ENCODE peak calls at places on chromosomes 5 and 9, in eight cellular contexts. O, X, J, K, P, N, Q and G are unnamed samples. For H3K4me1, the result is how much of the 10 kb centered on the place peaks cover.

GRCh38 chr5:87829214-87829551 is 416.5 kb upstream of the CCNH start:
- DNase-seq in K (peak), X (peak), J (no peak), N (no peak), Q (peak), P (peak), O (no peak), G (no peak)

GRCh38 chr5:180209137-180209581 is at the start of gene RASGEF1C:
- DNase-seq in J (peak), K (peak), N (peak), O (no peak), P (no peak), X (peak), Q (no peak), G (peak)

GRCh38 chr5:65141487-65141886 is 340.2 kb downstream of the ADAMTS6 start:
- DNase-seq in Q (no peak), P (no peak), X (no peak), J (no peak), N (no peak), K (no peak), O (no peak), G (no peak)

GRCh38 chr5:179115845-179116524 is 55.8 kb downstream of the ZNF354C start:
- DNase-seq in N (no peak), P (no peak), J (no peak), O (no peak), Q (peak), X (no peak), K (no peak), G (no peak)

GRCh38 chr9:127079741-127080140 is 42.7 kb downstream of the ANGPTL2 start:
- DNase-seq in K (no peak), N (no peak), P (no peak), O (no peak), X (no peak), Q (no peak), J (no peak), G (no peak)

GRCh38 chr9:75390951-75391350 is 302.6 kb downstream of the OSTF1 start:
- DNase-seq in J (no peak), K (no peak), N (no peak), P (no peak), Q (no peak), O (no peak), X (no peak), G (no peak)

GRCh38 chr5:1110930-1111726 is 735 bp downstream of the SLC12A7 start:
- DNase-seq in N (no peak), K (peak), Q (no peak), P (no peak), O (no peak), J (peak), X (peak), G (no peak)

GRCh38 chr5:14039063-14039462 is 94.6 kb upstream of the DNAH5 start:
- DNase-seq in O (no peak), Q (no peak), J (no peak), K (no peak), N (peak), P (no peak), X (no peak), G (no peak)

GRCh38 chr5:79284852-79285251 is 48.9 kb downstream of the JMY start:
- DNase-seq in P (no peak), Q (no peak), J (no peak), O (no peak), K (no peak), X (no peak), N (peak), G (no peak)

GRCh38 chr5:177023247-177023703 is 779 bp downstream of the ZNF346 start:
- DNase-seq in O (no peak), X (no peak), J (peak), K (no peak), Q (no peak), N (peak), P (no peak), G (no peak)

GRCh38 chr5:10266839-10267238 is 16.8 kb downstream of the CCT5 start:
- DNase-seq in X (no peak), N (no peak), K (no peak), O (no peak), Q (no peak), J (peak), P (no peak), G (no peak)

GRCh38 chr9:128124873-128125574 is 2.5 kb downstream of the PTGES2 start:
- DNase-seq in N (peak), K (peak), O (no peak), J (no peak), P (no peak), Q (no peak), X (peak), G (peak)

GRCh38 chr9:6897831-6898230 is 140.1 kb downstream of the KDM4C start:
- DNase-seq in O (no peak), K (no peak), J (no peak), P (no peak), Q (no peak), N (no peak), X (peak), G (no peak)

GRCh38 chr5:148687427-148687826 is 33.1 kb upstream of the HTR4 start:
- DNase-seq in K (no peak), P (no peak), O (no peak), N (peak), J (peak), X (peak), Q (no peak), G (no peak)

GRCh38 chr5:98214240-98215051 is 559.0 kb upstream of the RGMB start:
- DNase-seq in P (no peak), Q (no peak), K (peak), O (no peak), J (no peak), X (no peak), N (peak), G (no peak)

GRCh38 chr5:95761771-95762680 is 30.9 kb downstream of the RHOBTB3 start:
- DNase-seq in K (no peak), N (peak), Q (no peak), P (no peak), J (no peak), X (no peak), O (no peak), G (no peak)

GRCh38 chr5:100505984-100506670 is 29.0 kb upstream of the FAM174A start:
- DNase-seq in N (peak), J (no peak), K (no peak), Q (no peak), P (no peak), X (no peak), O (no peak), G (no peak)

GRCh38 chr5:137280656-137281055 is 218.5 kb downstream of the SPOCK1 start:
- DNase-seq in J (peak), O (no peak), X (no peak), Q (no peak), K (no peak), N (no peak), P (no peak), G (no peak)

GRCh38 chr5:59272744-59273427 is 620.6 kb downstream of the PDE4D start:
- DNase-seq in O (no peak), X (no peak), P (no peak), J (no peak), N (no peak), K (no peak), Q (no peak), G (no peak)

GRCh38 chr9:110399983-110400382 is 62.3 kb upstream of the TXNDC8 start:
- DNase-seq in O (no peak), Q (no peak), X (no peak), P (no peak), N (no peak), J (no peak), K (no peak), G (no peak)

GRCh38 chr9:99103909-99104458 is 929 bp upstream of the TGFBR1 start:
- DNase-seq in P (no peak), X (no peak), O (no peak), Q (no peak), K (peak), J (peak), N (peak), G (peak)

GRCh38 chr5:145854651-145855258 is 18.1 kb downstream of the GRXCR2 start:
- DNase-seq in Q (no peak), O (no peak), J (peak), N (peak), P (no peak), X (no peak), K (no peak), G (no peak)

GRCh38 chr5:107874810-107875209 is 204.1 kb upstream of the EFNA5 start:
- DNase-seq in X (no peak), K (no peak), O (no peak), Q (no peak), P (no peak), J (no peak), N (peak), G (no peak)

GRCh38 chr9:100427366-100428263 is 672 bp downstream of the MSANTD3 start:
- DNase-seq in N (peak), Q (peak), J (no peak), X (peak), K (peak), P (peak), O (no peak), G (peak)
- TF ChIP-seq POLR2A in N (peak), Q (no peak), J (no peak), X (no peak), K (no peak), P (no peak), O (no peak), G (no peak)

GRCh38 chr5:6733411-6734242 is 20.4 kb downstream of the TENT4A start:
- DNase-seq in Q (no peak), X (no peak), J (no peak), P (no peak), O (no peak), K (no peak), N (peak), G (no peak)
- H3K4me1 ChIP-seq in Q (under half), X (half or more), J (under half), P (half or more), O (under half), K (half or more), N (under half), G (under half)

DNA sequence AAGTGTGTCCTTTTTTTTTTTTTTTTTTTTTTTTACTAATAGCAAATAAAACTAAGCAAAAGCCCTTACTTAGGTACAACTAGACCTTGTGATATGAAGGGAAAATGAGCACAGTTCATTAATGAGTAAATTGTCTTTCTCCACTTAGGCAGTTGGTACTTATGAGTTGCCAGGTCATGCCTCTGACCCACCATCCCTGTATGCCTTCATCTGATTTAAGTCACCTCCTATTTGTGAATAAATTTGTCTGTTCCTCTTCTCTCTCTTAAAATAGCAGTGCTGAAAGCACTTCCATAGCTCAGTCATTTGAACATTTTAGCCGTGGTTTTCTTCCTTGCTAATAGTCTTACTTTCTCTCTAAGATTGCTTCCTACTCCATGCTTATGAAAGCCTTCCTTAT is 61.4 kb downstream of the SLC44A1 start:
- DNase-seq in X (no peak), O (no peak), P (no peak), Q (no peak), N (no peak), J (no peak), K (no peak), G (no peak)
- H3K27ac ChIP-seq in X (no peak), O (no peak), P (no peak), Q (no peak), N (no peak), J (no peak), K (no peak), G (no peak)

GRCh38 chr5:73120222-73121108 is at the start of gene TMEM171:
- DNase-seq in O (no peak), N (peak), J (no peak), P (peak), Q (no peak), X (peak), K (no peak), G (no peak)
- TF ChIP-seq POLR2A in O (no peak), N (no peak), J (no peak), P (peak), Q (no peak), X (no peak), K (no peak), G (no peak)